ENCODE peak calls at places on chromosome 17, in five cellular contexts. One of them, this sample, is unnamed.

GRCh38 chr17:13888043-13888442 is 181.3 kb upstream of the COX10 start:
- DNase-seq in uterus: no peak
- DNase-seq in testis: peak
- DNase-seq in A549: no peak
- DNase-seq in H1: no peak
- DNase-seq in this sample: no peak

GRCh38 chr17:31320791-31321190 is 631 bp downstream of the EVI2A start:
- DNase-seq in testis: no peak
- DNase-seq in uterus: no peak
- DNase-seq in A549: no peak
- DNase-seq in H1: no peak
- DNase-seq in this sample: no peak

GRCh38 chr17:2149934-2150333 is 95.0 kb downstream of the HIC1 start:
- DNase-seq in testis: no peak
- DNase-seq in uterus: no peak
- DNase-seq in A549: no peak
- DNase-seq in H1: no peak
- DNase-seq in this sample: no peak

GRCh38 chr17:60600490-60601431 is 768 bp downstream of the PPM1D start:
- DNase-seq in testis: peak
- DNase-seq in uterus: peak
- DNase-seq in A549: peak
- DNase-seq in H1: peak
- DNase-seq in this sample: peak

GRCh38 chr17:2213291-2213960 is 90.2 kb downstream of the SMG6 start:
- DNase-seq in H1: no peak
- DNase-seq in testis: peak
- DNase-seq in A549: no peak
- DNase-seq in uterus: no peak
- DNase-seq in this sample: no peak

GRCh38 chr17:73231841-73232586 is 29.7 kb downstream of the CPSF4L start:
- DNase-seq in uterus: peak
- DNase-seq in A549: peak
- DNase-seq in H1: peak
- DNase-seq in testis: peak
- DNase-seq in this sample: peak

GRCh38 chr17:52105601-52106000 is 52.9 kb downstream of the CA10 start:
- DNase-seq in H1: no peak
- DNase-seq in A549: no peak
- DNase-seq in uterus: no peak
- DNase-seq in testis: no peak
- DNase-seq in this sample: no peak

GRCh38 chr17:55421179-55421934 is at the start of gene MMD:
- DNase-seq in uterus: peak
- DNase-seq in H1: peak
- DNase-seq in testis: peak
- DNase-seq in A549: no peak
- DNase-seq in this sample: no peak

GRCh38 chr17:28407130-28407973 is 1.3 kb upstream of the SLC46A1 start:
- DNase-seq in A549: no peak
- DNase-seq in uterus: no peak
- DNase-seq in testis: no peak
- DNase-seq in H1: peak
- DNase-seq in this sample: no peak

GRCh38 chr17:31588034-31588433 is 196.6 kb downstream of the RAB11FIP4 start:
- DNase-seq in H1: no peak
- DNase-seq in uterus: no peak
- DNase-seq in A549: no peak
- DNase-seq in testis: no peak
- DNase-seq in this sample: no peak

GRCh38 chr17:27379863-27380533 is 76.2 kb upstream of the KSR1 start:
- DNase-seq in testis: peak
- DNase-seq in A549: no peak
- DNase-seq in uterus: peak
- DNase-seq in H1: no peak
- DNase-seq in this sample: no peak

GRCh38 chr17:77436058-77436442 is 295.3 kb downstream of the SEC14L1 start:
- DNase-seq in testis: no peak
- DNase-seq in A549: no peak
- DNase-seq in uterus: peak
- DNase-seq in H1: peak
- DNase-seq in this sample: no peak

GRCh38 chr17:8187517-8188407 is 2.2 kb downstream of the BORCS6 start:
- DNase-seq in H1: peak
- DNase-seq in testis: peak
- DNase-seq in A549: peak
- DNase-seq in uterus: peak
- DNase-seq in this sample: no peak
- TF ChIP-seq POLR2A in H1: no peak
- TF ChIP-seq POLR2A in testis: no peak
- TF ChIP-seq POLR2A in A549: peak
- TF ChIP-seq POLR2A in uterus: peak
- TF ChIP-seq POLR2A in this sample: no peak

GRCh38 chr17:74893936-74894671 is 671 bp upstream of the FADS6 start:
- DNase-seq in uterus: no peak
- DNase-seq in testis: no peak
- DNase-seq in A549: no peak
- DNase-seq in H1: no peak
- DNase-seq in this sample: no peak
- H3K4me3 ChIP-seq in uterus: no peak
- H3K4me3 ChIP-seq in testis: no peak
- H3K4me3 ChIP-seq in A549: peak
- H3K4me3 ChIP-seq in H1: peak
- H3K4me3 ChIP-seq in this sample: peak

DNA sequence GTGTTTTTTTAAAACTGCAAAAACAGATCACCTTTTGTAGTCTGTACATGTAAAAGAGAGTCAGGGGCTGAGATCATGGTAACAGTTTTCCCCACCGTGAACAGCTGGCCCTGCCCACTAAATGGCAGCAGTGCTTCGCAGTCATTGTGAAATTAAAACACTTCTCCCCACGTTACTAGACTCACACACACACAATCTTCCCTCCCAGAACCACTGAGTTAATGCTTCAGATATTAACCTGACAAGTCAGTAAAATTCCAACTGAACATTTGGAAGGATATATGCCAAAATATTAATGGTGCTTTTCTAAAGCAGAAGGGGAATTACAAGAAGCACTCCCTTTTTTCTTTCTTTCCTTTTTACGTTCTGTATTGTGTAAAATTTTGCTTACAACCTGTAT is 1.2 kb upstream of the CD300LG start:
- DNase-seq in A549: no peak
- DNase-seq in testis: no peak
- DNase-seq in uterus: no peak
- DNase-seq in H1: no peak
- DNase-seq in this sample: no peak
- TF ChIP-seq CTCF in A549: no peak
- TF ChIP-seq CTCF in testis: no peak
- TF ChIP-seq CTCF in uterus: no peak
- TF ChIP-seq CTCF in H1: no peak
- TF ChIP-seq CTCF in this sample: no peak

DNA sequence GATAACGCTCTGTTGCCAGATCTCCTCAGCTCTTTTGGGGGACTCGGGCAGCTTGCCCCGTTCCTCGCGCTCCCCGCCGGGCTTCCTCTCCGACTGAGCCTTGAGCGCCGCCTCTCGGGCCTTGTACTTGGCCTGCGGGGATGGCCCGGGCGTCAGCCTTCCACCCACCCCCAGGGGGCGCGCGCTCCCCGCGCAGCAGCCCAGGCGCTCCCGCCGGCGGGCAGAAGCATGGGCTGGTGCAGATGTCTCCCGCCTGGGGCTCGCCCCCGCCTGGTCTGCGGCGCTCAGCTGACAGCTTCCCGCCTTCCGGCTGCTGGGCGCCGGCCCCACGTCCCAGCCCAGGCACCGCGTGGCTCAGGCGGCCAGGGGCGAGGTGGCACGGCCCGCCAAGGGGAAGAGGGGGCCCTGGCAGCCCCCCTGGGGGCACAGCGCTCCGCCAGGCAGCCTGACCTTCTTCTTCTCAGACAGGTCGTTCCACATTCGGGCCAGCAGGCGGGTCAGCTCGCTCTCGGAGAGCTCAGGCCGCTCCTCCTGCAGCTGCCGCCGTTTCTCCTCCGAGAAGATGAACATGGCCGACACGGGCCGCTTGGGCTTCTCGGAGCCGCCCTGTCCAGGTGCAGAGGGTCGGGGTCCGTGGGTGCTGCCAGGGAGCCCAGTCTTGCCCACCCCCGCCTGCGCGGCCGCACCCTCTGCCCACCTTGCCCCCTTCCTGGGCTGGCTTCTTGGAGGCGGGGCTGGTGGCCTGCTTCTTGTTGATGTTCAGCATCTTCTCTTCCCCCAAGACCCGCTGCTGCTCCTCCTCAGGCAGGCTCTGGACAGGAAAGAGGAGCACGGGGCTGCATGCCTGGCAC is 8.9 kb downstream of the UBTF start:
- DNase-seq in H1: peak
- DNase-seq in uterus: peak
- DNase-seq in testis: peak
- DNase-seq in A549: peak
- DNase-seq in this sample: peak
- TF ChIP-seq POLR2A in H1: peak
- TF ChIP-seq POLR2A in uterus: peak
- TF ChIP-seq POLR2A in testis: no peak
- TF ChIP-seq POLR2A in A549: no peak
- TF ChIP-seq POLR2A in this sample: peak

GRCh38 chr17:887842-888214 is 91.7 kb downstream of the NXN start:
- DNase-seq in testis: no peak
- DNase-seq in H1: no peak
- DNase-seq in uterus: no peak
- DNase-seq in A549: no peak
- DNase-seq in this sample: no peak
- H3K4me3 ChIP-seq in testis: no peak
- H3K4me3 ChIP-seq in H1: no peak
- H3K4me3 ChIP-seq in uterus: no peak
- H3K4me3 ChIP-seq in A549: no peak
- H3K4me3 ChIP-seq in this sample: no peak

GRCh38 chr17:30203471-30203981 is 32.0 kb downstream of the SLC6A4 start:
- DNase-seq in H1: peak
- DNase-seq in A549: no peak
- DNase-seq in testis: no peak
- DNase-seq in uterus: no peak
- DNase-seq in this sample: no peak
- TF ChIP-seq CTCF in H1: peak
- TF ChIP-seq CTCF in A549: no peak
- TF ChIP-seq CTCF in testis: no peak
- TF ChIP-seq CTCF in uterus: no peak
- TF ChIP-seq CTCF in this sample: no peak

GRCh38 chr17:8913879-8914278 is 46.4 kb upstream of the PIK3R6 start:
- DNase-seq in uterus: no peak
- DNase-seq in A549: no peak
- DNase-seq in testis: no peak
- DNase-seq in H1: no peak
- DNase-seq in this sample: no peak

GRCh38 chr17:8912060-8912981 is 44.8 kb upstream of the PIK3R6 start:
- DNase-seq in uterus: no peak
- DNase-seq in H1: no peak
- DNase-seq in A549: no peak
- DNase-seq in testis: no peak
- DNase-seq in this sample: no peak

GRCh38 chr17:8913091-8913490 is 45.6 kb upstream of the PIK3R6 start:
- DNase-seq in H1: no peak
- DNase-seq in uterus: no peak
- DNase-seq in A549: no peak
- DNase-seq in testis: no peak
- DNase-seq in this sample: no peak

GRCh38 chr17:8909621-8910292 is 42.3 kb upstream of the PIK3R6 start:
- DNase-seq in H1: no peak
- DNase-seq in testis: no peak
- DNase-seq in uterus: no peak
- DNase-seq in A549: no peak
- DNase-seq in this sample: no peak

DNA sequence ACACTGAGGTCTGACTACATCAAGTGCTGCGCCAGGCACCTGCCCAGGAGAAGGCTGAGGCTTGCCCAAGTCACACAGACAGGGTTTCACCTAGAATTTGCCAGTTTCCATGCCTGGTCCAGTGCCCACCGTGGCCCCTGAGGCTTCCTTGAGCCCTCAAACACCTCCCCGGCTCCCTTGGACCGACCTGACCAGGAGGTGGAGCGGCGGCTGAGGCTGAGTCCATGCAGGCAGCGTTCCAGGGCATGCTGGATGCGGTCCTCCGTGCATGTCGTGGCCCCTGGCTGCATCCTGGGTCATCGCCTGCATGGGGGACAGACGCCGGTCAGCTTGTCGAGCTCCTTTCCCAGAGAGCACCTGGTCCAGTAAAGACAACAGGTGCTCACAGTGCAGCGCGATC is 43.7 kb upstream of the PIK3R6 start:
- DNase-seq in H1: no peak
- DNase-seq in A549: no peak
- DNase-seq in uterus: no peak
- DNase-seq in testis: no peak
- DNase-seq in this sample: no peak
- TF ChIP-seq POLR2A in H1: no peak
- TF ChIP-seq POLR2A in A549: no peak
- TF ChIP-seq POLR2A in uterus: no peak
- TF ChIP-seq POLR2A in testis: no peak
- TF ChIP-seq POLR2A in this sample: no peak

DNA sequence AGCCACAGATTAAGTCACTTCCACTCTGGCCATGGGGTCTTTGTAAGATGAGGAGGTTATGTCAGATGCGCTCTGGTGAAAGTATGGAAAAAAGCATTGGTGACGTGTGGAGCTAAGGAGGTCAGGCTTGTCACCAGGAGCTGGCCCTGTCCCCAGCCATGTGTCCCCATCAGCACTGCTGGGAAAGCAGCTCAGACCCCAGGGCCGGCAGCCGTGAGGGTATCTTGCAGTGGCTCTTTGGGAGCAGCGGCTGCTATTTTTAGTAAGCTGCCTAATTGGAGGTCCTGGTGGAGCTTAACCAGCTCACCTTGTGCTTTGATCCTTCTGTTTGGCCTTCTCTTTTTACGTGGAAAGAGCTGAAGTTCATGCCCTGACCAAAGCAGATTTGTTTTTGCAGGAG is 60.9 kb downstream of the MPRIP start:
- DNase-seq in testis: no peak
- DNase-seq in H1: no peak
- DNase-seq in A549: no peak
- DNase-seq in uterus: no peak
- DNase-seq in this sample: no peak
- H3K4me3 ChIP-seq in testis: no peak
- H3K4me3 ChIP-seq in H1: no peak
- H3K4me3 ChIP-seq in A549: no peak
- H3K4me3 ChIP-seq in uterus: no peak
- H3K4me3 ChIP-seq in this sample: no peak

GRCh38 chr17:39638317-39638716 is 1.4 kb downstream of the STARD3 start:
- DNase-seq in uterus: no peak
- DNase-seq in testis: no peak
- DNase-seq in A549: no peak
- DNase-seq in H1: no peak
- DNase-seq in this sample: no peak

GRCh38 chr17:39639043-39639442 is 2.1 kb downstream of the STARD3 start:
- DNase-seq in uterus: no peak
- DNase-seq in H1: no peak
- DNase-seq in A549: no peak
- DNase-seq in testis: no peak
- DNase-seq in this sample: no peak

GRCh38 chr17:39636587-39636926 is 387 bp upstream of the STARD3 start:
- DNase-seq in H1: no peak
- DNase-seq in uterus: no peak
- DNase-seq in testis: no peak
- DNase-seq in A549: no peak
- DNase-seq in this sample: no peak

GRCh38 chr17:39635614-39636176 is 1.2 kb upstream of the STARD3 start:
- DNase-seq in uterus: no peak
- DNase-seq in H1: no peak
- DNase-seq in A549: no peak
- DNase-seq in testis: no peak
- DNase-seq in this sample: no peak

GRCh38 chr17:39636927-39637736 is at the start of gene STARD3:
- DNase-seq in uterus: peak
- DNase-seq in testis: peak
- DNase-seq in H1: peak
- DNase-seq in A549: peak
- DNase-seq in this sample: peak
- TF ChIP-seq CTCF in uterus: peak
- TF ChIP-seq CTCF in testis: peak
- TF ChIP-seq CTCF in H1: peak
- TF ChIP-seq CTCF in A549: peak
- TF ChIP-seq CTCF in this sample: peak

This sample was measured in esophagus squamous epithelium.